ENCODE peak calls at places on chromosome X, in nine cellular contexts. D is AG10803; Q is CD8-positive, alpha-beta T cell; V is HFF-Myc; K is ascending aorta; C is neural crest cell; A is HL-60; W is BE2C; B is stomach. P is an unnamed sample.

GRCh38 chrX:129682979-129683378 is 28.2 kb upstream of the APLN start:
- DNase-seq in C (no peak), Q (no peak), D (no peak), B (no peak), V (no peak), W (no peak), A (no peak), K (no peak), P (no peak)

GRCh38 chrX:115642895-115643530 is 82.0 kb downstream of the PLS3 start:
- DNase-seq in B (peak; percentile 36), D (peak; percentile 73), C (peak; percentile 60), W (peak; percentile 25), K (no peak), V (peak; percentile 55), Q (no peak), A (peak; percentile 35), P (no peak)

GRCh38 chrX:2330487-2330886 is 170.3 kb downstream of the DHRSX start:
- DNase-seq in V (no peak), Q (no peak), K (no peak), D (no peak), W (no peak), A (no peak), C (no peak), B (no peak), P (no peak)

GRCh38 chrX:11908371-11908770 is 150.3 kb downstream of the MSL3 start:
- DNase-seq in C (no peak), K (no peak), B (no peak), D (no peak), A (peak; percentile 8), Q (no peak), V (no peak), W (no peak), P (no peak)

GRCh38 chrX:133921764-133922389 is 63.5 kb downstream of the GPC3 start:
- DNase-seq in D (peak; percentile 16), K (no peak), V (peak; percentile 11), W (peak; percentile 71), C (peak; percentile 21), B (peak; percentile 72), A (peak; percentile 33), Q (peak; percentile 59), P (peak; percentile 72)

GRCh38 chrX:118347131-118347530 is 1.2 kb downstream of the WDR44 start:
- DNase-seq in W (no peak), C (no peak), V (no peak), D (peak; percentile 45), B (no peak), Q (no peak), K (no peak), A (peak; percentile 9), P (no peak)

GRCh38 chrX:43836435-43837184 is 45.6 kb downstream of the MAOB start:
- DNase-seq in W (no peak), K (no peak), A (no peak), B (no peak), C (no peak), D (peak; percentile 8), Q (no peak), V (no peak), P (no peak)

GRCh38 chrX:108737754-108738153 is 1.4 kb upstream of the IRS4 start:
- DNase-seq in C (no peak), A (no peak), K (no peak), D (no peak), Q (no peak), W (no peak), B (no peak), V (no peak), P (no peak)

GRCh38 chrX:138858438-138858837 is 146.9 kb upstream of the FGF13 start:
- DNase-seq in K (no peak), C (no peak), W (no peak), Q (no peak), B (no peak), A (no peak), V (no peak), D (peak; percentile 88), P (no peak)

GRCh38 chrX:84724576-84724975 is 222.3 kb upstream of the HDX start:
- DNase-seq in D (no peak), A (no peak), C (no peak), Q (no peak), B (no peak), K (no peak), W (no peak), V (no peak), P (no peak)

GRCh38 chrX:6226053-6226645 is 2.5 kb downstream of the NLGN4X start:
- DNase-seq in W (no peak), V (no peak), Q (no peak), A (no peak), C (peak; percentile 66), B (no peak), D (no peak), K (no peak), P (peak; percentile 66)

GRCh38 chrX:119072771-119073170 is at the start of gene CT47C1:
- DNase-seq in C (no peak), B (no peak), D (no peak), A (no peak), V (no peak), K (no peak), W (no peak), Q (no peak), P (no peak)

GRCh38 chrX:118484216-118484903 is 11.3 kb upstream of the DOCK11 start:
- DNase-seq in C (no peak), D (no peak), V (no peak), W (no peak), K (no peak), B (peak; percentile 36), Q (no peak), A (no peak), P (no peak)

GRCh38 chrX:53445977-53446376 is 11.8 kb upstream of the HSD17B10 start:
- DNase-seq in A (peak; percentile 68), Q (peak; percentile 56), V (no peak), W (peak; percentile 53), K (no peak), C (peak; percentile 23), D (peak; percentile 15), B (peak; percentile 44), P (peak; percentile 63)

GRCh38 chrX:9501362-9501761 is 36.5 kb downstream of the TBL1X start:
- DNase-seq in C (no peak), B (no peak), V (no peak), Q (no peak), D (no peak), W (no peak), K (no peak), A (no peak), P (no peak)
- TF ChIP-seq CTCF in C (no peak), B (no peak), V (no peak), Q (no peak), D (no peak), W (peak; percentile 9), K (no peak), A (no peak), P (no peak)

GRCh38 chrX:55908685-55909212 is 191.2 kb downstream of the RRAGB start:
- DNase-seq in B (no peak), K (no peak), Q (no peak), A (no peak), D (peak; percentile 3), W (no peak), C (peak; percentile 1), V (no peak), P (peak; percentile 26)

DNA sequence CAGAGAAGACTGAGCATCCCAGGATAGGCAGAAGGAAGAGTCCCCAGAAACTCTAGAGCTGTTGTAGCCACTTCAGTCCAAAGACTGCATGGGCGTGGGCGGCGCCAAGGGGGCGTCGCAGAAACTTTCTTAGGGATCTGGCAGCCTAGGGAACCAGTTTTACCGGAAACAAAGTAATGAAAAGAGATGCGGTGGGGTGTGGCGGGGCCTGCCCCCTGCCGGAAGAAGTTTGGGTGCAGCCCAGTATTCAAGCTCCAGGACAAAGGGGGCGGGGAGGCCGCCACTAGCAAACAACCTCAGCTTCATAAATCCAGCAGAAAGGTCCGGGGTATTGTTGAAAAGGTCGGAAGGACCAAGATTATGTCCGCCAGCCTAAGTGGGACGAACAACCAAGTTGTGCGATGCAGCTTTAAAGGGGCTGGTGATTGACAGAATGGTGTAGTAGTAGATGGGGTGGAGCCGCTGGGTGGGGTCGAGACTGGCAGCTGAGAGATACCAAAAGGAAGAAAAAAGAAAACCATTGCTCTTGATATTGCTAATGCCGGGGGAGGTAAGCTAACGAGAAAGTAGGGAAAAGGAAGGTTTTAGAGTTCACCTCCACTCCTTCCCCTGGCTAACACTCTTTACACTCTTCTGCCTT is 190.5 kb downstream of the RRAGB start:
- DNase-seq in A (peak; percentile 1), K (no peak), V (no peak), C (peak; percentile 42), D (peak; percentile 42), W (peak; percentile 13), B (peak; percentile 58), Q (peak; percentile 59), P (peak; percentile 60)
- TF ChIP-seq CTCF in A (no peak), K (peak; percentile 48), V (peak; percentile 21), C (peak; percentile 69), D (peak; percentile 38), W (peak; percentile 44), B (peak; percentile 33), Q (peak; percentile 44), P (peak; percentile 62)

DNA sequence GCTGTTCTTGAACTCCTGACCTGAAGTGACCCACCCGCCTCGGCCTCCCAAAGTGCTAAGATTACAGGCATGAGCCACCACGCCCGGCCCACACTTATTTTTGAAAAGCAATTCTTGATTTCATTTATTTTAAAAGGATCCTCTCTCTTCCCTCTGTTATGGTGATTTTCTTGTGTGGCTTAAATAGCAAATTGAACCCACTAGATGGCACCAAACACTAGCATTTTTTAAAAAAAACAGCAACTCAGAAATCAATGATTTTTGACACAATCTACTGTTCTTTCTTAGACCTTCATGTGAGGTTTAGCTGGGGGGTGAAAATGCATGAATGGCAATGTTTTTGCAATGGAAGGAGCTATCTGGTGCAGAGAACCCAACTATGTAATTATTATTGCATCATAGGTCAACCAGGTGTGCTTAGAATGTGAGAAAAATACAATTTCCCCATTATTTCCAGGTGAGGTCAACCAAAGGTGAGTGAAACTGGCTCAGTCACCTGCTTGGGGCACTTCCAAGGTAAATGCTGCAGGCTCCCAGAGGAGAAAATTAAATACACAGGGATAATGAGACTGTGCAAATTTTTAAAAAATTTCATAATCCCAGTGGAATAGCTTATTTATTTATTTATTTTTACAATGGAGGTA is 226.6 kb upstream of the PRKX start:
- DNase-seq in C (peak; percentile 6), Q (no peak), V (no peak), B (no peak), D (peak; percentile 5), A (no peak), W (no peak), K (no peak), P (no peak)
- TF ChIP-seq CTCF in C (peak; percentile 79), Q (peak; percentile 29), V (peak; percentile 11), B (peak; percentile 6), D (peak; percentile 44), A (no peak), W (peak; percentile 44), K (peak; percentile 27), P (peak; percentile 34)

GRCh38 chrX:114626323-114626722 is 42.4 kb downstream of the HTR2C start:
- DNase-seq in V (no peak), K (no peak), W (peak; percentile 3), C (no peak), Q (no peak), D (peak; percentile 25), A (no peak), B (no peak), P (no peak)
- TF ChIP-seq CTCF in V (peak; percentile 5), K (peak; percentile 38), W (peak; percentile 52), C (peak; percentile 70), Q (no peak), D (peak; percentile 52), A (no peak), B (no peak), P (peak; percentile 41)